ENCODE peak calls at places on chromosomes 2 and 18, in four cellular contexts. One of them, this sample, is unnamed.

GRCh38 chr2:170953976-170954375 is 24.9 kb downstream of the GORASP2 start:
- DNase-seq in K562: no peak
- DNase-seq in GM12878: no peak
- DNase-seq in GM12891: no peak
- DNase-seq in this sample: no peak

GRCh38 chr2:20675701-20676352 is 8.9 kb downstream of the GDF7 start:
- DNase-seq in K562: no peak
- DNase-seq in GM12878: peak
- DNase-seq in GM12891: peak
- DNase-seq in this sample: no peak

GRCh38 chr2:46540496-46541342 is 61.4 kb downstream of the TMEM247 start:
- DNase-seq in K562: no peak
- DNase-seq in GM12878: no peak
- DNase-seq in GM12891: no peak
- DNase-seq in this sample: no peak

GRCh38 chr2:197827618-197828017 is 23.2 kb downstream of the PLCL1 start:
- DNase-seq in K562: no peak
- DNase-seq in GM12878: no peak
- DNase-seq in GM12891: no peak
- DNase-seq in this sample: no peak

GRCh38 chr2:237967463-237967871 is 653 bp downstream of the UBE2F start:
- DNase-seq in K562: peak
- DNase-seq in GM12878: no peak
- DNase-seq in GM12891: no peak
- DNase-seq in this sample: no peak

GRCh38 chr2:59585657-59586056 is 967.8 kb downstream of the BCL11A start:
- DNase-seq in K562: no peak
- DNase-seq in GM12878: no peak
- DNase-seq in GM12891: no peak
- DNase-seq in this sample: no peak

GRCh38 chr18:78735131-78736014 is 244.2 kb upstream of the SALL3 start:
- DNase-seq in K562: no peak
- DNase-seq in GM12878: no peak
- DNase-seq in GM12891: no peak
- DNase-seq in this sample: no peak

GRCh38 chr2:30679416-30680088 is 127.7 kb downstream of the CAPN13 start:
- DNase-seq in K562: no peak
- DNase-seq in GM12878: no peak
- DNase-seq in GM12891: no peak
- DNase-seq in this sample: no peak

GRCh38 chr2:147463881-147464520 is 380.8 kb upstream of the ACVR2A start:
- DNase-seq in K562: no peak
- DNase-seq in GM12878: no peak
- DNase-seq in GM12891: no peak
- DNase-seq in this sample: no peak

GRCh38 chr2:157056200-157056676 is 201.3 kb upstream of the GALNT5 start:
- DNase-seq in K562: no peak
- DNase-seq in GM12878: no peak
- DNase-seq in GM12891: no peak
- DNase-seq in this sample: no peak

GRCh38 chr2:190649035-190649797 is at the start of gene NAB1:
- DNase-seq in K562: no peak
- DNase-seq in GM12878: no peak
- DNase-seq in GM12891: peak
- DNase-seq in this sample: no peak

GRCh38 chr2:41129988-41130387 is 678.1 kb upstream of the SLC8A1 start:
- DNase-seq in K562: no peak
- DNase-seq in GM12878: no peak
- DNase-seq in GM12891: no peak
- DNase-seq in this sample: no peak
- TF ChIP-seq SPI1 in K562: no peak
- TF ChIP-seq SPI1 in GM12878: no peak
- TF ChIP-seq SPI1 in GM12891: no peak
- TF ChIP-seq SPI1 in this sample: no peak

GRCh38 chr2:234951386-234952269 is at the start of gene SH3BP4:
- DNase-seq in K562: peak
- DNase-seq in GM12878: no peak
- DNase-seq in GM12891: no peak
- DNase-seq in this sample: no peak

GRCh38 chr2:234947556-234947955 is 4.3 kb upstream of the SH3BP4 start:
- DNase-seq in K562: no peak
- DNase-seq in GM12878: no peak
- DNase-seq in GM12891: no peak
- DNase-seq in this sample: no peak

GRCh38 chr2:234950730-234951385 is 959 bp upstream of the SH3BP4 start:
- DNase-seq in K562: no peak
- DNase-seq in GM12878: no peak
- DNase-seq in GM12891: no peak
- DNase-seq in this sample: no peak

GRCh38 chr2:234950435-234950729 is 1.4 kb upstream of the SH3BP4 start:
- DNase-seq in K562: no peak
- DNase-seq in GM12878: no peak
- DNase-seq in GM12891: no peak
- DNase-seq in this sample: no peak

GRCh38 chr2:234949762-234950434 is 1.9 kb upstream of the SH3BP4 start:
- DNase-seq in K562: no peak
- DNase-seq in GM12878: no peak
- DNase-seq in GM12891: no peak
- DNase-seq in this sample: no peak
- TF ChIP-seq SPI1 in K562: no peak
- TF ChIP-seq SPI1 in GM12878: no peak
- TF ChIP-seq SPI1 in GM12891: no peak
- TF ChIP-seq SPI1 in this sample: no peak

DNA sequence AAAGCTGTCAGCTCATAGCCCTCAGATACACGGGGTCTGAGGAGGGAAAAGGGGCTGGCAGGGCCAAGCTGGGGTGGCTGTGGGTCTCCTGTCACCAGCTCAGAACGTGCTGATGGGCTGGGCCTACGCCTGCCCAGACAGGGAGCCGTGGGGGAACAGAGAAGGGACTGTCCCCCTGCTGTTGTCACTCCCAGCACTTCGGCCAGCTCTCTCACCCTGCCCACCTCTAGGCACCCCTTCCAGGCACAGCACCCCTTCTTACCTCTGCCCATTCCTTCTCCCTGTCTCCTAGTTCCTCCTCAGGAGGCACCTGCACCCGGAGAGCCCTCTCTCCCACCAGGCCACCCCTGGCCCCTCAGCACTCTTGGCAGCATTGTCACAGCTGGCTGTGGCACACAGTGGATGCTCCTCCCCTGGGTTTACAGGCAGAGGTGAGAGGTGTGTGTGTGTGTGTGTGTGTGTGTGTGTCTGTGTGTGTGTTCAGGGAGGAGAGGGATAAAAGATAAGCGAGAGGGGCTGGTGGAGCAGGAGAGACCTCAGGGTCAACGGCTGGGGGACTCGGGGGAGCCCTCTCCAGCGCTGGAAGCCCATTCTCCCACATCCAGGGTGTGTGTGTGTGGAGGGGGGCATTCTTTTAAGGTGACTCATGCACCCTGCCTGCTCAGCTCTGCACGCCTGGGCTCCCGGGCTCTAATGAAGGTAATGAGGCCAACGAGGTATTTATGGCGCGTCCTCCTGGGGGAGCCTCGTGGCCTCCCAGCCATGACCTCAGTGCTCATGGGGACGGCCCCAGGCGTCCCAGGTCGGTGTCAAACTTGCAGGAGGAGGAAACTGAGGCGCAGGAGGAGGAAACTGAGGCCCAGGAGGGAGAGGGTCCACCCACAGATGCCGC is 66.1 kb upstream of the SMAD7 start:
- DNase-seq in K562: peak
- DNase-seq in GM12878: no peak
- DNase-seq in GM12891: peak
- DNase-seq in this sample: no peak
- TF ChIP-seq SPI1 in K562: no peak
- TF ChIP-seq SPI1 in GM12878: no peak
- TF ChIP-seq SPI1 in GM12891: no peak
- TF ChIP-seq SPI1 in this sample: no peak

GRCh38 chr2:128311755-128312341 is 6.8 kb downstream of the HS6ST1 start:
- DNase-seq in K562: no peak
- DNase-seq in GM12878: no peak
- DNase-seq in GM12891: no peak
- DNase-seq in this sample: no peak
- TF ChIP-seq SPI1 in K562: no peak
- TF ChIP-seq SPI1 in GM12878: no peak
- TF ChIP-seq SPI1 in GM12891: no peak
- TF ChIP-seq SPI1 in this sample: no peak

GRCh38 chr18:27977009-27977408 is 199.9 kb downstream of the CDH2 start:
- DNase-seq in K562: no peak
- DNase-seq in GM12878: no peak
- DNase-seq in GM12891: no peak
- DNase-seq in this sample: no peak
- TF ChIP-seq SPI1 in K562: no peak
- TF ChIP-seq SPI1 in GM12878: no peak
- TF ChIP-seq SPI1 in GM12891: no peak
- TF ChIP-seq SPI1 in this sample: no peak

DNA sequence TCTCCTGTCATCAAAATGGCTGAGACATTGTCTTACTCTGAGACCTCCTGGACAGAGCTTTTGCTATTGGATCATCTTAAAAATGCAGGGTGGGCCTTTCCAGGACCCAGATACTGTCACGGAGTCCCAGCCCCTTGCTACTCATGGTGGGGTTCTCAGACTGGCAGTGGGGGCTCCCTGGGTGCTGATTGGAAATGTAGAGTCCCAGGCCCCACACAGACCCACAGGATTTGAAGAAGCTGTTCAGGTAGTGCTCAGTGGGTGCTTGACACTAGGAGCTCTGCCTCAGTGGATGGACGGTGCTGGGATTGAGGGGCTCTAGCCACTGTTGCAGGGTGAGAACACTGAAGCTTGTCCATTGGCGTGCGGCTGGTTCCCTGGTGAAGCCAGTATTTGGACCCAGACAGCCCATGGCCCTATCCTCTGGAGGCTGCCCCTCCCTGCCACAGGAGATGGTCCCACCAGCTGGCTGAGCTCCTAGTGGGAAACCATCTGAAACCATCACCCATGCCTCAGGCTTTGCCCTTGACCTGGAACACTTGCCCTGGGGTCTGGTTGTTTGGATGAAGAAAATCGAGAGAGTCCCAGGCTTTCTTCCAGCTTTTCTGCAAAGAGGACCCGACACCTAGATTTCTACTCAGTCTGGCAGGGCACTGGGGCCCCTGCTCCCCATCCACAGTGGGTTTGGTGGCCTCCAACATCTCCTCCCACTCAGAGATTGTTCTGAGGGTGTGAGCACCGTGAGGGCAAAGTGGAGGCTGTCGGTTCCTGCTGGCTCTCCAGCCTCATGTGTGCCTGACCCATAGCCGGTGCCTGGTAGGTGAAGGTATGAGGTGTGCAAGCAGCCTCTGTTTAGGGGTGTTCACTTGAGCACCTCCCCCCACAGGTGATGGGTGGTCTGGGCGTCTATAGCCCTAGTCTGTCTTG is 30.1 kb downstream of the MROH2A start:
- DNase-seq in K562: no peak
- DNase-seq in GM12878: no peak
- DNase-seq in GM12891: no peak
- DNase-seq in this sample: no peak
- TF ChIP-seq SPI1 in K562: no peak
- TF ChIP-seq SPI1 in GM12878: no peak
- TF ChIP-seq SPI1 in GM12891: no peak
- TF ChIP-seq SPI1 in this sample: no peak

DNA sequence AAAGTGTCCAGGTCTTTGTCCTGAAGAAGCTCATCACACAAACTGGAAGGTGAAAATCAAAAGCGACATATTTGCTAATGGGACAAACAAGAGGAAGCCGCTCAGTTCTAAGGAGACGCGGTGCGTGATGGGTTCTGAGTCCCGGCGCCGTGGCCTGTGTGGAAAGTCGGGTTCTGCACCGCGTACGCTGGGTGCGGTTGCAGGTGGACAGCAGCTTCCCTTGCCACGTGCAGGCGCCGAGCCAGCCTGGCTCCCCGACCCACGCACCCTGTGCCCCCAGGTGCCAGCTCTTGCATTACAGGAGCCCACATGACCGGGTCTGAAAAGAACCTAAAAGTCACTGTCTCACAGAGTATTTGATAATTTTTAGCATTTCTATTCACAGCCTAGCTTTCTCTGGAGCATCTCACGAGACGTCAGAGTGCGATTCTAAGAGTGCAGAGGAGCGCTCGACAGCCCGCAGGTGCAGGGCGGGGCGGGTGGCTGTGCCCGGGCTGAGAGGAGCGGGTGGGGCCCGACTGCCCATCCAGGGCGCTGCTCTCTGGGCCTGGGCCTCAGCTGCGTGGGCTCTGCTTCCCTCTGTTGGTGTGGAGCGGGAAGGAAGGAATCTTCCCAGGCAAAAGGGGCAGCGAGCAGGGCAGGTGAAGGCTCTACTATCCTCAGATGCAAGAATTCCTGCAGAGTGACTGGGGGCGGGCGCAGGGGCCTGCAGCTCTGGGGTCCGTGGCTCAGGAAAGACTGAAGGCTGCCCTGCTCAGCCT is 39.4 kb downstream of the MYT1L start:
- DNase-seq in K562: peak
- DNase-seq in GM12878: no peak
- DNase-seq in GM12891: no peak
- DNase-seq in this sample: no peak
- TF ChIP-seq SPI1 in K562: no peak
- TF ChIP-seq SPI1 in GM12878: no peak
- TF ChIP-seq SPI1 in GM12891: no peak
- TF ChIP-seq SPI1 in this sample: no peak

This sample was measured in HL-60.